ENCODE peak calls at places on chromosomes 4 and X, in five cellular contexts. L is stimulated activated naive CD8-positive, alpha-beta T cell treated with anti-CD3 and anti-CD28 coated beads, Interleukin-15, Interleukin-2, amounts not matched to agents 100 U/mL and 50 U/mL, for 24 hours; U is mucosa of descending colon; P is ACHN; B is IMR-90. C is an unnamed sample.

GRCh38 chr4:76305033-76305687 is 1.4 kb upstream of the STBD1 start:
- DNase-seq in L (no peak), U (no peak), P (no peak), B (no peak), C (no peak)

GRCh38 chrX:126272795-126273497 is 106.9 kb upstream of the DCAF12L2 start:
- DNase-seq in L (no peak), U (no peak), P (no peak), B (no peak), C (no peak)

GRCh38 chr4:88195666-88196365 is 37.4 kb upstream of the ABCG2 start:
- DNase-seq in L (no peak), U (peak), P (no peak), B (no peak), C (no peak)

GRCh38 chrX:136250191-136251041 is 784 bp downstream of the MAP7D3 start:
- DNase-seq in L (peak), U (no peak), P (peak), B (no peak), C (no peak)

GRCh38 chrX:41885724-41886123 is 37.6 kb downstream of the CASK start:
- DNase-seq in L (no peak), U (no peak), P (no peak), B (no peak), C (no peak)

GRCh38 chr4:188197566-188197965 is 58.3 kb downstream of the TRIML1 start:
- DNase-seq in L (no peak), U (no peak), P (no peak), B (no peak), C (no peak)

GRCh38 chrX:109845996-109846395 is 112.9 kb upstream of the ACSL4 start:
- DNase-seq in L (no peak), U (no peak), P (no peak), B (no peak), C (no peak)

GRCh38 chr4:140903522-140903928 is 147.3 kb upstream of the TBC1D9 start:
- DNase-seq in L (no peak), U (no peak), P (no peak), B (no peak), C (no peak)

GRCh38 chrX:144566592-144566991 is 680.7 kb upstream of the SPANXN1 start:
- DNase-seq in L (no peak), U (no peak), P (no peak), B (no peak), C (no peak)

GRCh38 chr4:109703664-109704351 is 563 bp upstream of the CASP6 start:
- DNase-seq in L (no peak), U (no peak), P (no peak), B (no peak), C (no peak)

GRCh38 chr4:76943129-76943620 is 6.4 kb upstream of the SEPTIN11 start:
- DNase-seq in L (no peak), U (no peak), P (no peak), B (peak), C (no peak)

GRCh38 chr4:21884615-21885014 is 64.0 kb downstream of the KCNIP4 start:
- DNase-seq in L (no peak), U (no peak), P (no peak), B (no peak), C (no peak)

GRCh38 chr4:165194368-165194767 is 13.0 kb upstream of the KLHL2 start:
- DNase-seq in L (no peak), U (no peak), P (no peak), B (no peak), C (no peak)

GRCh38 chr4:119016636-119017035 is 119.0 kb upstream of the MYOZ2 start:
- DNase-seq in L (no peak), U (no peak), P (no peak), B (peak), C (no peak)

GRCh38 chr4:67549123-67549522 is 3.8 kb upstream of the CENPC start:
- DNase-seq in L (no peak), U (no peak), P (peak), B (no peak), C (no peak)

C was measured in NCI-H1048.